ENCODE peak calls at places on chromosomes 16 and 17, in eight cellular contexts. P is Daoy; O is nucleus accumbens; H is ELR; E is activated naive CD8-positive, alpha-beta T cell treated with anti-CD3 and anti-CD28 coated beads for 36 hours; L is aorta; M is tibial nerve; V is head of caudate nucleus. G is an unnamed sample.

GRCh38 chr17:38512473-38513058 is 84.3 kb downstream of the ARHGAP23 start:
- DNase-seq in L (no peak), H (no peak), P (no peak), E (no peak), O (no peak), M (no peak), V (no peak), G (no peak)

GRCh38 chr16:56841233-56841632 is 23.8 kb upstream of the SLC12A3 start:
- DNase-seq in E (no peak), V (no peak), O (no peak), M (peak), P (no peak), H (no peak), L (no peak), G (peak)

GRCh38 chr16:85557976-85558589 is 55.0 kb upstream of the GSE1 start:
- DNase-seq in E (no peak), P (no peak), O (no peak), L (no peak), H (no peak), V (no peak), M (no peak), G (no peak)

GRCh38 chr16:55297910-55298175 is 26.2 kb upstream of the IRX6 start:
- DNase-seq in V (no peak), P (peak), O (no peak), L (no peak), E (no peak), H (peak), M (no peak), G (peak)

GRCh38 chr17:69474171-69474831 is 59.8 kb downstream of the MAP2K6 start:
- DNase-seq in E (no peak), V (no peak), M (no peak), P (no peak), L (no peak), O (no peak), H (no peak), G (no peak)

GRCh38 chr17:42706732-42707131 is 24.4 kb downstream of the CNTNAP1 start:
- DNase-seq in E (no peak), P (no peak), H (no peak), L (no peak), O (no peak), M (no peak), V (no peak), G (no peak)

GRCh38 chr16:12305081-12305596 is 328.6 kb downstream of the SNX29 start:
- DNase-seq in L (no peak), O (no peak), M (no peak), V (no peak), H (no peak), P (no peak), E (no peak), G (no peak)

GRCh38 chr17:79982986-79983385 is 52.7 kb downstream of the TBC1D16 start:
- DNase-seq in E (no peak), P (no peak), H (no peak), V (no peak), O (no peak), M (no peak), L (peak), G (no peak)

GRCh38 chr17:62080647-62081046 is 15.6 kb upstream of the MED13 start:
- DNase-seq in L (no peak), V (no peak), O (no peak), M (no peak), P (no peak), E (no peak), H (no peak), G (no peak)